ENCODE peak calls at places on chromosomes 13 and 19, in four cellular contexts. F, A, Q and W are unnamed samples.

GRCh38 chr19:10353793-10354391 is 14.5 kb upstream of the ICAM3 start:
- DNase-seq in F (peak), A (peak), Q (no peak), W (no peak)

GRCh38 chr13:77828815-77829214 is 89.8 kb downstream of the EDNRB start:
- DNase-seq in F (no peak), A (no peak), Q (no peak), W (no peak)

GRCh38 chr13:105471683-105472082 is 1063.8 kb downstream of the EFNB2 start:
- DNase-seq in F (no peak), A (no peak), Q (no peak), W (no peak)

GRCh38 chr13:94858856-94859811 is 146.8 kb upstream of the SOX21 start:
- DNase-seq in F (no peak), A (no peak), Q (no peak), W (no peak)

GRCh38 chr19:54207908-54208783 is 7.5 kb downstream of the RPS9 start:
- DNase-seq in F (no peak), A (peak), Q (peak), W (no peak)

GRCh38 chr19:54137913-54138776 is 583 bp downstream of the CNOT3 start:
- DNase-seq in F (no peak), A (peak), Q (no peak), W (no peak)

GRCh38 chr13:32278456-32278855 is 36.7 kb downstream of the ZAR1L start:
- DNase-seq in F (no peak), A (no peak), Q (no peak), W (no peak)

GRCh38 chr19:43759515-43759914 is 4.8 kb upstream of the SMG9 start:
- DNase-seq in F (peak), A (peak), Q (peak), W (no peak)

GRCh38 chr19:4606921-4607678 is 32.2 kb upstream of the TNFAIP8L1 start:
- DNase-seq in F (no peak), A (peak), Q (no peak), W (no peak)

GRCh38 chr13:52084971-52085370 is 43.9 kb downstream of the NEK5 start:
- DNase-seq in F (no peak), A (no peak), Q (no peak), W (no peak)

GRCh38 chr19:1015061-1015781 is 5.7 kb downstream of the TMEM259 start:
- DNase-seq in F (no peak), A (no peak), Q (no peak), W (no peak)

GRCh38 chr19:35846038-35846668 is 6.2 kb downstream of the NPHS1 start:
- DNase-seq in F (no peak), A (no peak), Q (no peak), W (no peak)

DNA sequence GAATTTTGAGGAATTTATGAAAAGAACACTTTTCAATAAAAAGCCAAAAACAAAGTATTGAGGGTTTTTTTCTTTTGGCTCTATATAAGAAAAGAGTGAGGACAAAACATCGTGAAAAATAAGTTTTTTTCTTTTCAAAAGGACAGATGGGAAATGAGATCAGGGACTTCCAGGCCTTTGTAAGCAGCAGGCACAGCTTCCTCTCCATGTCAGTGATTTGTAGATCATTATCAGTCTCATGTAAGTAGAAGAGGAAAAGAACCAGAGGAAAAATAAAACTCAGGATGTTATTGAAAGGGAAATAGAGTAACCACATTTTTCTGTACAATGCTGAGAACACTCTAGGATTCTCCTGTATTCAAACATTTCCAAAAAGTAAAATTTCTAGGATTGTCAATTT is 29.9 kb downstream of the DOCK9 start:
- DNase-seq in F (no peak), A (no peak), Q (no peak), W (no peak)
- TF ChIP-seq TCF7L2 in F (no peak), A (no peak), Q (no peak), W (no peak)

GRCh38 chr13:83121904-83122303 is 760.4 kb downstream of the SLITRK1 start:
- DNase-seq in F (no peak), A (no peak), Q (no peak), W (no peak)

DNA sequence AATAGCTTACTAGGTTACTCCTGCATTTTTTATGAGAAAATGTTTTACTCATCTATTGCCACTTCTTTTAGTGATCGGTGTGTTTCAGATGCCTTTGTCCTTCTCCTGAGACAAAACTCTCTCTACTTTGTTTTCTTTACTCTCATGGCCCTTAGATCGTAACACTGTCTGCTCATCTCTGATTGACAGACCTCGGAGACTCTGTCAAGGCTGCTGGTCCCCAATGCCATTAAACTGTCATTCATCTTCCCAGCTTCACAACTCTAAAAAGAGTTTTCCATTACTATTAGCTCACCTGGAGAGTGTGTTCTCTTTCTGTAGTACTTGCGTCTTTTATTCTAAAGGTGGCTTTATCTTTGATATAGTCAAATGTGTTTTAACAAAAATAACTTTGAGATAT is 765.2 kb downstream of the SLITRK1 start:
- DNase-seq in F (no peak), A (no peak), Q (no peak), W (no peak)
- TF ChIP-seq REST in F (no peak), A (no peak), Q (no peak), W (no peak)

GRCh38 chr19:50333235-50333736 is 4.1 kb upstream of the KCNC3 start:
- DNase-seq in F (peak), A (peak), Q (peak), W (peak)
- H3K4me3 ChIP-seq in F (peak), A (peak), Q (peak), W (peak)

DNA sequence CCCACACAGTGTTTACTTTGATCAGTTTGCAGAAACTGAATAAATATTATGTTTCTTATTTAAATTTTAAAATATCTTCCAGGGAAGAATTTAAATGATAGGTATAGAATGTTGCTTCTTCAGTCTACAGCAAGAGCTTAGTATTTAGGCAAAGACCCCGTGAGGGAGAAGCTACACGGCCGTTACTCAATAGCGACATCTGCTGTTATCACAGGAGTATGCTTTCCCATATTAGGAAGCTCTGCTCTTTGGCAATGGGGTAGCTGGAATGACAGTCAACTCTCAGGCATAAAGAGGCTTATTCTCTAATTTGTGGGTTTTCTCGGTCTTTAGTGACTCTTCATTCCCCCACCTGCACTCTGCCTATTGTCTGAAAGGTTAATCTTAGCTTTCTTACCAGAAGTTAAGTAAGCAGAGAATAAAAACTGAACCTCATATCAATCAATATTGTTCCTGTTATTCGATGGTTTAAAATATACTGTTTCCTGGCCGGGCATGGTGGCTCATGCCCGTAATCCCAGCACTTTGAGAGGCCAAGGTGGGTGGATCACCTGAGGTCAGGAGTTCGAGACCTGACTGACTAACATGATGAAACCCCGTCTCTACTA is 13.2 kb upstream of the LHFPL6 start:
- DNase-seq in F (peak), A (peak), Q (peak), W (no peak)
- TF ChIP-seq TCF7L2 in F (no peak), A (no peak), Q (no peak), W (no peak)

GRCh38 chr13:112885782-112886268 is 83.2 kb upstream of the MCF2L start:
- DNase-seq in F (peak), A (peak), Q (peak), W (no peak)
- TF ChIP-seq REST in F (no peak), A (no peak), Q (no peak), W (no peak)

DNA sequence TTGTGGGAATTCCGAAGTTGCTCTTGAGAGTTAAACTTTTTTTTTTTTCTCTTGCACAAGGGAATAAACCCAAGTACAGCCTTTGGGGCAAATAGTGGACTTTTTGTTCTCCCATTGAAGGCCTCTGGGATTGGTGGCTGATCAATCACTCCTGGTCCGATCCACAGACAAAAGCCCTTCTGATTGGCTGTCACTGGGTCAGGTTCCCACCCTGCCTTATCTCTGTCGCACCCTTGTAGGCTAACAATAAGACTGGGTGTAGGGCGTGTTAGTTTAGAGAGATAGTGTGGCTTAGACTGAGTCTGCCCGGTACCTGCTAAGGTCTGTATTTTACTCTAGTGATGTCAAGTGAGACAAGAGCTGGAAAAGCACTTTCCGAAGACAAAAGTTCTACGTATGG is 380.8 kb downstream of the NDFIP2 start:
- DNase-seq in F (no peak), A (no peak), Q (no peak), W (no peak)
- H3K4me3 ChIP-seq in F (no peak), A (no peak), Q (no peak), W (no peak)

GRCh38 chr19:2290441-2291184 is 8.6 kb upstream of the PEAK3 start:
- DNase-seq in F (no peak), A (no peak), Q (no peak), W (no peak)
- TF ChIP-seq TCF7L2 in F (no peak), A (no peak), Q (no peak), W (no peak)

GRCh38 chr13:102317593-102317992 is 84.3 kb downstream of the FGF14 start:
- DNase-seq in F (no peak), A (no peak), Q (no peak), W (no peak)
- TF ChIP-seq REST in F (no peak), A (no peak), Q (no peak), W (no peak)

GRCh38 chr19:8210660-8211101 is 1.5 kb downstream of the CERS4 start:
- DNase-seq in F (no peak), A (no peak), Q (no peak), W (no peak)
- H3K4me3 ChIP-seq in F (peak), A (no peak), Q (peak), W (no peak)

GRCh38 chr19:7415163-7415856 is 66.6 kb downstream of the ARHGEF18 start:
- DNase-seq in F (no peak), A (no peak), Q (peak), W (no peak)
- TF ChIP-seq TCF7L2 in F (no peak), A (no peak), Q (no peak), W (no peak)